ENCODE peak calls at places on chromosomes 2 and 18, in four cellular contexts. O is heart left ventricle; V is CD8-positive, alpha-beta T cell; G is heart right ventricle. L is an unnamed sample.

GRCh38 chr2:55051026-55051866 is 995 bp upstream of the RTN4 start:
- DNase-seq in O (peak; percentile 62), V (peak; percentile 29), G (no peak), L (peak; percentile 25)

GRCh38 chr2:71897145-71897495 is 250.5 kb downstream of the CYP26B1 start:
- DNase-seq in O (peak; percentile 84), V (no peak), G (peak; percentile 72), L (no peak)

GRCh38 chr2:56117764-56118163 is 66.0 kb upstream of the CCDC85A start:
- DNase-seq in O (no peak), V (no peak), G (no peak), L (no peak)

GRCh38 chr18:9808530-9809241 is 77.1 kb upstream of the TXNDC2 start:
- DNase-seq in O (peak; percentile 56), V (no peak), G (no peak), L (peak; percentile 17)

GRCh38 chr2:156322103-156322671 is 10.3 kb downstream of the NR4A2 start:
- DNase-seq in O (no peak), V (no peak), G (no peak), L (peak; percentile 27)

GRCh38 chr2:6917761-6918421 is 679 bp downstream of the RNF144A start:
- DNase-seq in O (peak; percentile 38), V (no peak), G (peak; percentile 40), L (peak; percentile 61)

GRCh38 chr18:35641916-35642315 is 60.4 kb downstream of the GALNT1 start:
- DNase-seq in O (no peak), V (no peak), G (no peak), L (no peak)

GRCh38 chr2:128746356-128746755 is 427.7 kb upstream of the HS6ST1 start:
- DNase-seq in O (no peak), V (no peak), G (no peak), L (peak; percentile 80)

GRCh38 chr2:20494246-20494645 is 47.4 kb downstream of the RHOB start:
- DNase-seq in O (no peak), V (no peak), G (no peak), L (no peak)

GRCh38 chr2:176189666-176190641 is 1.5 kb downstream of the HOXD1 start:
- DNase-seq in O (no peak), V (no peak), G (no peak), L (no peak)

GRCh38 chr18:49768051-49768391 is 45.3 kb downstream of the ACAA2 start:
- DNase-seq in O (peak; percentile 50), V (no peak), G (peak; percentile 27), L (no peak)

GRCh38 chr2:61640406-61640805 is 102.2 kb upstream of the XPO1 start:
- DNase-seq in O (no peak), V (no peak), G (no peak), L (no peak)

GRCh38 chr2:149166958-149167810 is 128.7 kb downstream of the LYPD6B start:
- DNase-seq in O (no peak), V (peak; percentile 51), G (no peak), L (no peak)

GRCh38 chr18:49924293-49924983 is 111.1 kb upstream of the ACAA2 start:
- DNase-seq in O (no peak), V (no peak), G (no peak), L (no peak)

GRCh38 chr2:11642972-11643371 is 27.0 kb downstream of the NTSR2 start:
- DNase-seq in O (no peak), V (no peak), G (no peak), L (no peak)
- TF ChIP-seq CTCF in O (no peak), V (no peak), G (no peak), L (no peak)

DNA sequence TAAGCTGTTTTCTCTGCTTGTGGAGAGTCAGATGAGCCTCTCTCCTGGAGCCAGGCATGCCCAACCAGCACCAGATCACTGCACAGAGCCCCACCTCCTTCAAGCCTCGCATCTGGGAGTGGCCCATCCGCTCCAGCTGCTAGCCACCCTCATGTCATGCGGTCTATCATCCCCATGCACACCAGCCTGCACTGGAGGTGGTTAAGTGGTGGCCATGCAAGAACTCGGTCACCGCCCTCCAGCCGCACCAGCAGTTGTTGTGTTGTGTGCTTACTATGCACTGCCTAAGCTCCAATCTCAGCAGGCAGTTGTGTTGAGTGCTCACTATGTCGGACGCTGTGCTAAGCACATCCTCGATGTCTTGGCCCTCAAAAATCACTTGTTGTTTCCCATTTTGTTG is 177.9 kb upstream of the SLC14A2 start:
- DNase-seq in O (no peak), V (no peak), G (no peak), L (no peak)
- H3K4me1 ChIP-seq in O (peaks cover 3% of the 10 kb centered on the region), V (no peaks in the 10 kb centered on the region), G (no peaks in the 10 kb centered on the region), L (no peaks in the 10 kb centered on the region)

GRCh38 chr18:21052385-21052784 is 59.2 kb downstream of the ROCK1 start:
- DNase-seq in O (no peak), V (no peak), G (no peak), L (no peak)
- TF ChIP-seq CTCF in O (no peak), V (no peak), G (no peak), L (no peak)

DNA sequence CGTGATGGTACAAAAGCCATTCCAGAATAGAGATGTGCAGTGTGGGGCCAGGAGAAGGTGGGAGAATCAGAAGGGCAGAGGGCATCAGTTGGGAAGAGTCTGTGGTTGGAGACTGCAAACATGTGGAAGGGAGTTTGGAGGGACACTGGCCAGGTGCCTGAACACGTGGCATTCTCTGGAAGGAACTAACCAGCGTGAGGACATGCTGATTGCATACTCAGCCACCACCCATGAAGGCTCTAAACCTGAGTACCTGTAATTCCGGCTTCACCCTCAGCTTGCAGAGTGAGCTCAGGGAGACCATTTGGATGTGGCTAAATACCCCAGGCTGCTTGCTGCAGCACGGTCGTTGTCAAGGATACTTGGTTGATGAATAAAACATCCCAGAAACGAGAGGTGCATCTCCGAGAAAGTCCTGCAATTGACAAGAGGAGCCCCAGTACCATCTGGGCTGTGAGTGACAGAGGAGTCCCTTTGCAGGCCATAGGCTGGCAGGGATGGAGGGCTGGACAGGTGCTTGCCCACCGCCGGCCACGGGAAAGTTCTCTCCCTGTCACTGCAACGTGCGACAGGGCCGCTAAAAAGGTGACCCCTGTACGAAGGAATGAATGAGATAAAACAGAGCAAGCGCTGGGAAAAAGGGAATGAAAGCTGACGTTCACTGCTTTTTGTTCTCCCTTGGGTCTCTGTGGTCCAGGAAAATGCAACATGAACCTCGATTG is 5.0 kb downstream of the ACKR3 start:
- DNase-seq in O (no peak), V (no peak), G (no peak), L (peak; percentile 66)
- H3K4me1 ChIP-seq in O (peaks cover 21% of the 10 kb centered on the region), V (peaks cover 6% of the 10 kb centered on the region), G (peaks cover 67% of the 10 kb centered on the region), L (peaks cover 50% of the 10 kb centered on the region)

GRCh38 chr2:165141601-165142000 is 62.2 kb downstream of the SCN3A start:
- DNase-seq in O (no peak), V (no peak), G (no peak), L (no peak)
- TF ChIP-seq CTCF in O (no peak), V (no peak), G (no peak), L (no peak)

DNA sequence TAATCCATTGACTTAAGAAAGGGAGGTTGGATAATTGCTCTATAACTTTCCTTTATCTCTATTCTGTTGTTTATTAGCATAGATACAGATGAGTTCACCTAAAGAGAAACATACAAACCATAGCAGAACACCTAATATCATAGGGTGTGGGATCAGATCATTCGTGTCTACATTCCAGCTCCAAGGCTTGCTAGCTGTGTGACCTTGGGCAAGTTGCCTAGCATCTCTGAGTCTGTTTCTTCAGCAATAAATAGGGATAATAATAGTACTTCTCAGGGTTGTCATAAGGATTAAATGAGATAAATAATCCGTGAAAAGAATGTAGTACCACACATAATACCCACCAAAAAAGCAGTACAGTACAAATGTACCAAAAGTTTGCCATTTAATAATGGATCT is 126.2 kb downstream of the PLB1 start:
- DNase-seq in O (no peak), V (no peak), G (no peak), L (no peak)
- H3K4me1 ChIP-seq in O (peaks cover 25% of the 10 kb centered on the region), V (peaks cover 81% of the 10 kb centered on the region), G (peaks cover 68% of the 10 kb centered on the region), L (peaks cover 30% of the 10 kb centered on the region)

DNA sequence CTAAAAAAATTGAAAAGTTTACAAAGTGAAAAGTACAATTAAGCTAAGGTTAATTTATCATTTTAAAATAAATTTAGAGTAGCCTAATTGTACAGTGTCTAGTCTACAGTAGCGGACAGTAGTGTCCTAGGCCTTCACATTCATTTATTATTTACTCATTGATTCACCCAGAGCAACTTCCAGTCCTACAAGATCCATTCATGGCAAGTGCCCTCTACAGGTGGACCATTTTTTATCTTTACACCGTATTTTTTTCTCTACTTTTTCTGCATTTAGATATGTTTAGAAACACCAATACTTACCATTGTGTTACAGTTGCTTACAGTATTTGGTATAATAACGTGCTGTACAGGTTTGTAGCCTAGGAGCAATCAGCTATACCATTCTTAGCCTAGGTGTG is 84.1 kb downstream of the TSN start:
- DNase-seq in O (no peak), V (no peak), G (no peak), L (no peak)
- TF ChIP-seq CTCF in O (no peak), V (no peak), G (no peak), L (no peak)

DNA sequence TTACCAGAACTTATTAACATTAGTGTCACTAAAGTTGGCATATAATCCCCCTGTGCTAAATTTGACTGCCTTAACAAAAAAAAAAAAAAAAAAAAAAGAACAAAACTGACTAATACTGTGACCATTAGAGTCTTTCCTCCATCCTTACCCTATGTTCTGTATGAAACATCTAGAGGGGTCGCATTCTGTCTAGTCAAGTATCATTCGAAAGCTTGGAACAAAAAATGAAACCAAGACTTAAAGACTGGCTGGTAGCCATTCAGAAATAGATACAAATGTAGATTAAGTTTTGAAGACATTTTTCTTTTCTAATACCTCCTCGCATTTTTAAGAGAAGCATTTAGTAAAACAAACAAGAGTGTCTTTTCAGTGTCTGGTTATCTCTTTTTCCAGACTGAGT is 66.7 kb downstream of the SPATS2L start:
- DNase-seq in O (no peak), V (no peak), G (no peak), L (no peak)
- H3K4me1 ChIP-seq in O (peaks cover 7% of the 10 kb centered on the region), V (peaks cover 23% of the 10 kb centered on the region), G (peaks cover 55% of the 10 kb centered on the region), L (peaks cover 33% of the 10 kb centered on the region)

GRCh38 chr2:73085691-73086090 is 14.2 kb upstream of the SFXN5 start:
- DNase-seq in O (peak; percentile 86), V (peak; percentile 86), G (peak; percentile 84), L (peak; percentile 82)
- TF ChIP-seq CTCF in O (peak; percentile 97), V (peak; percentile 70), G (peak; percentile 82), L (peak; percentile 91)